ENCODE peak calls at places on chromosomes 4 and X, in nine cellular contexts. Z, Q, X, H, S, Y, P, A and W are unnamed samples.

GRCh38 chrX:97882306-97882705 is 998.6 kb downstream of the RPA4 start:
- DNase-seq in Z (no peak), Q (no peak), X (no peak), H (no peak), S (no peak), Y (no peak), P (no peak), A (no peak), W (no peak)

GRCh38 chr4:153451931-153452660 is 14.1 kb upstream of the TMEM131L start:
- DNase-seq in Z (no peak), Q (no peak), X (no peak), H (no peak), S (no peak), Y (no peak), P (no peak), A (no peak), W (no peak)

GRCh38 chrX:37796805-37797204 is 16.9 kb downstream of the CYBB start:
- DNase-seq in Z (no peak), Q (no peak), X (no peak), H (no peak), S (no peak), Y (no peak), P (peak; percentile 83), A (peak; percentile 39), W (no peak)

GRCh38 chrX:115339441-115340025 is 50.0 kb downstream of the LUZP4 start:
- DNase-seq in Z (no peak), Q (no peak), X (no peak), H (no peak), S (no peak), Y (no peak), P (no peak), A (no peak), W (no peak)

GRCh38 chr4:78002260-78002659 is 54.9 kb upstream of the FRAS1 start:
- DNase-seq in Z (no peak), Q (no peak), X (no peak), H (no peak), S (no peak), Y (no peak), P (no peak), A (no peak), W (no peak)

GRCh38 chr4:184273166-184274147 is 55.8 kb upstream of the ENPP6 start:
- DNase-seq in Z (no peak), Q (no peak), X (no peak), H (no peak), S (no peak), Y (no peak), P (no peak), A (no peak), W (no peak)

GRCh38 chr4:142416121-142416520 is 430.0 kb downstream of the INPP4B start:
- DNase-seq in Z (no peak), Q (no peak), X (no peak), H (no peak), S (no peak), Y (no peak), P (no peak), A (no peak), W (no peak)

GRCh38 chrX:48966796-48967579 is 4.7 kb downstream of the KCND1 start:
- DNase-seq in Z (no peak), Q (no peak), X (no peak), H (no peak), S (no peak), Y (no peak), P (no peak), A (no peak), W (no peak)

GRCh38 chr4:109462802-109463201 is 29.2 kb downstream of the SEC24B start:
- DNase-seq in Z (no peak), Q (no peak), X (no peak), H (no peak), S (no peak), Y (no peak), P (no peak), A (no peak), W (no peak)

GRCh38 chr4:43391084-43391483 is 498.6 kb downstream of the GRXCR1 start:
- DNase-seq in Z (no peak), Q (no peak), X (no peak), H (no peak), S (no peak), Y (no peak), P (no peak), A (no peak), W (no peak)

GRCh38 chr4:134216436-134216835 is 14.8 kb upstream of the PABPC4L start:
- DNase-seq in Z (no peak), Q (no peak), X (no peak), H (no peak), S (no peak), Y (no peak), P (no peak), A (no peak), W (no peak)